ENCODE peak calls at places on chromosomes 6 and 20, in ten cellular contexts. One of them, this sample, is unnamed.

GRCh38 chr6:138774370-138774769 is 801 bp downstream of the CCDC28A start:
- DNase-seq in tibial artery: no peak
- DNase-seq in breast epithelium: no peak
- DNase-seq in small intestine: no peak
- DNase-seq in GM12878: no peak
- DNase-seq in cardiac muscle cell: no peak
- DNase-seq in ascending aorta: no peak
- DNase-seq in ovary: no peak
- DNase-seq in RWPE1: no peak
- DNase-seq in tibial nerve: no peak
- DNase-seq in this sample: no peak

GRCh38 chr6:15722731-15723130 is 59.9 kb upstream of the DTNBP1 start:
- DNase-seq in tibial artery: no peak
- DNase-seq in breast epithelium: no peak
- DNase-seq in small intestine: no peak
- DNase-seq in GM12878: no peak
- DNase-seq in cardiac muscle cell: no peak
- DNase-seq in ascending aorta: no peak
- DNase-seq in ovary: no peak
- DNase-seq in RWPE1: no peak
- DNase-seq in tibial nerve: no peak
- DNase-seq in this sample: no peak

GRCh38 chr20:50304883-50305635 is 114.4 kb downstream of the CEBPB start:
- DNase-seq in tibial artery: peak
- DNase-seq in breast epithelium: no peak
- DNase-seq in small intestine: no peak
- DNase-seq in GM12878: no peak
- DNase-seq in cardiac muscle cell: no peak
- DNase-seq in ascending aorta: peak
- DNase-seq in ovary: peak
- DNase-seq in RWPE1: no peak
- DNase-seq in tibial nerve: peak
- DNase-seq in this sample: peak

GRCh38 chr6:160005861-160006540 is 37.1 kb downstream of the IGF2R start:
- DNase-seq in tibial artery: no peak
- DNase-seq in breast epithelium: no peak
- DNase-seq in small intestine: no peak
- DNase-seq in GM12878: no peak
- DNase-seq in cardiac muscle cell: no peak
- DNase-seq in ascending aorta: no peak
- DNase-seq in ovary: peak
- DNase-seq in RWPE1: no peak
- DNase-seq in tibial nerve: no peak
- DNase-seq in this sample: peak

GRCh38 chr20:4748847-4749246 is 27.1 kb downstream of the PRND start:
- DNase-seq in tibial artery: no peak
- DNase-seq in breast epithelium: no peak
- DNase-seq in small intestine: no peak
- DNase-seq in GM12878: no peak
- DNase-seq in cardiac muscle cell: no peak
- DNase-seq in ascending aorta: no peak
- DNase-seq in ovary: no peak
- DNase-seq in RWPE1: no peak
- DNase-seq in tibial nerve: no peak
- DNase-seq in this sample: no peak

GRCh38 chr6:39426057-39426592 is 103.6 kb upstream of the KCNK16 start:
- DNase-seq in tibial artery: no peak
- DNase-seq in breast epithelium: no peak
- DNase-seq in small intestine: no peak
- DNase-seq in GM12878: no peak
- DNase-seq in cardiac muscle cell: no peak
- DNase-seq in ascending aorta: no peak
- DNase-seq in ovary: no peak
- DNase-seq in RWPE1: peak
- DNase-seq in tibial nerve: no peak
- DNase-seq in this sample: peak

GRCh38 chr20:50271674-50272412 is 81.2 kb downstream of the CEBPB start:
- DNase-seq in tibial artery: peak
- DNase-seq in breast epithelium: no peak
- DNase-seq in small intestine: no peak
- DNase-seq in GM12878: no peak
- DNase-seq in cardiac muscle cell: no peak
- DNase-seq in ascending aorta: no peak
- DNase-seq in ovary: no peak
- DNase-seq in RWPE1: no peak
- DNase-seq in tibial nerve: no peak
- DNase-seq in this sample: no peak

GRCh38 chr6:28597217-28597835 is 71.6 kb downstream of the GPX5 start:
- DNase-seq in tibial artery: no peak
- DNase-seq in breast epithelium: no peak
- DNase-seq in small intestine: no peak
- DNase-seq in GM12878: no peak
- DNase-seq in cardiac muscle cell: no peak
- DNase-seq in ascending aorta: no peak
- DNase-seq in ovary: no peak
- DNase-seq in RWPE1: peak
- DNase-seq in tibial nerve: no peak
- DNase-seq in this sample: peak

GRCh38 chr6:140779341-140779740 is 1353.4 kb upstream of the GJE1 start:
- DNase-seq in tibial artery: no peak
- DNase-seq in breast epithelium: no peak
- DNase-seq in small intestine: no peak
- DNase-seq in GM12878: no peak
- DNase-seq in cardiac muscle cell: no peak
- DNase-seq in ascending aorta: no peak
- DNase-seq in ovary: no peak
- DNase-seq in RWPE1: peak
- DNase-seq in tibial nerve: no peak
- DNase-seq in this sample: no peak

DNA sequence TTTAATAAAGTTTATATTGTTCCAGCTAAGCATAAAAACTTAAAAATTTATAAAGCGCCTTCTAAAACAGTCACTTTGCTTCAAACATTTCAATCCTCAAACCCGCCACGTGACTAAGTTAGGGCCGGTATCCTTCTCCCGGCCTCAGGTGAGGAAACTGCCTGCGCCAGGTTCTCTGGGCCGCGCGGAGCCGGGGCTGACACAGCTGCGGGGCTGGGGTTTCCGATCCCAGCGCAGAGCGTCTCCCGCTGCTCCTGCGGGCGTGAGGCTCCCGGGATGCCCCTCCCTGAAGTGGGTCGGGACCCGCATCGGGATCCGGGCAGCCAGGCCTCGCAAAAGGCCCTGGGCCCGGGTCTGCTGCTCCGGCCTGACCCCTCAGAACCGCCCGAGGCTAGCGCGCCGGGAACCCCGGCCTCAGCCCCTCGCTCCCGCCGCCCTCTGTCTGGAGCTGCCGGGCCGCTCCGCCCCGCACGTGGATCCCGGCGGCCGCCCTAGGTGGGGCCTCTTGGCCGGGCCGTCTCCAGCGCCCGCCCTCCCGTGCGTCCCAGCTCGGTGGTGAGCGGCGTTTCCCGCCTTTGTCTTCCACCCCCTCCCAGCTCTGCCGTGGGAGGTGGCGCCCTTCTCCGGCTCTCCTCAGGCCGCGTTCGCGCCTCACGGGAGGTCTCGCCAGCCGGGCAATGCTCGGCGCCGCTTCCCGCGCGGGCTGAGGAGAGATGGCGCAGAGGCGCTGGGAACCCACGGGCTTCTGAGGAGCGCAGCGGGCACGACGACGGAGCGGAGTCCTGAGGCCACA is 267.9 kb downstream of the DLL1 start:
- DNase-seq in tibial artery: no peak
- DNase-seq in breast epithelium: peak
- DNase-seq in small intestine: no peak
- DNase-seq in GM12878: no peak
- DNase-seq in cardiac muscle cell: no peak
- DNase-seq in ascending aorta: peak
- DNase-seq in ovary: peak
- DNase-seq in RWPE1: no peak
- DNase-seq in tibial nerve: no peak
- DNase-seq in this sample: no peak
- H3K27ac ChIP-seq in tibial artery: no peak
- H3K27ac ChIP-seq in breast epithelium: no peak
- H3K27ac ChIP-seq in small intestine: no peak
- H3K27ac ChIP-seq in GM12878: no peak
- H3K27ac ChIP-seq in cardiac muscle cell: no peak
- H3K27ac ChIP-seq in ascending aorta: no peak
- H3K27ac ChIP-seq in ovary: no peak
- H3K27ac ChIP-seq in RWPE1: no peak
- H3K27ac ChIP-seq in tibial nerve: no peak
- H3K27ac ChIP-seq in this sample: no peak

DNA sequence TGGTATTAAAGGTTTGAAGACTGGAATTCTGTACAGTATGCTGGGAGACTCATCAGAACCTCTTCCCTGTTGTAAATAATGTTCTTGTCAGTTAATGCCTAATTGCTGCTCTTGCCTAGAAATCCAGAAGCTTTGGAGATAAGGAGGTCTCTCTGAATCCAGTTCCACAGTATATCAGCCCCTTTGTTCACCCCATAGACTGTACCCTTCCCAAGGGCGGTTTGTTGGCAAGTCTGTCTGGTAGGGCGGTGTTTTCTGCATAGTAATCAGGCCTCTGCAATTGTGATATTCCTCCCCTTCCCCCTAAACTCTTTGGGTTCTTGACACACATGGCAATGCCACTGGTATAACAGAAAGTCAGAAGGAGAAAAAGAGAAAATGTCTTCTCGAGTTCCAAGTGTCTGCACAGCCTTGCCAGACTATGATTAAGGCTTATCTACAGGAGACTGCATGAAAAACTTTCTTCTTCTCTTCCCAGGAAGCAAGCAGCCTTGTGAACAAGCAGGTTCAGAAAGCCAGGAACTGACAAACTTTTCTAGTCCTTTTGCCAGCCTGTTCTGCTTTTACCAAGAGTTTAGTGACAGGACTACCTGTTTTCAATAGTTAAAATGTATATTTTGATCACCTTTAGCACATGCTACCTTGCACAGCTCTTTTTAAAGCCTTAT is 45.5 kb downstream of the FOXO3 start:
- DNase-seq in tibial artery: no peak
- DNase-seq in breast epithelium: no peak
- DNase-seq in small intestine: no peak
- DNase-seq in GM12878: no peak
- DNase-seq in cardiac muscle cell: no peak
- DNase-seq in ascending aorta: no peak
- DNase-seq in ovary: no peak
- DNase-seq in RWPE1: no peak
- DNase-seq in tibial nerve: no peak
- DNase-seq in this sample: no peak
- H3K27ac ChIP-seq in tibial artery: peak
- H3K27ac ChIP-seq in breast epithelium: peak
- H3K27ac ChIP-seq in small intestine: no peak
- H3K27ac ChIP-seq in GM12878: no peak
- H3K27ac ChIP-seq in cardiac muscle cell: no peak
- H3K27ac ChIP-seq in ascending aorta: peak
- H3K27ac ChIP-seq in ovary: no peak
- H3K27ac ChIP-seq in RWPE1: no peak
- H3K27ac ChIP-seq in tibial nerve: peak
- H3K27ac ChIP-seq in this sample: no peak

GRCh38 chr20:53931597-53931996 is 138.8 kb downstream of the BCAS1 start:
- DNase-seq in tibial artery: no peak
- DNase-seq in breast epithelium: no peak
- DNase-seq in small intestine: no peak
- DNase-seq in GM12878: no peak
- DNase-seq in cardiac muscle cell: no peak
- DNase-seq in ascending aorta: no peak
- DNase-seq in ovary: no peak
- DNase-seq in RWPE1: no peak
- DNase-seq in tibial nerve: no peak
- DNase-seq in this sample: no peak

GRCh38 chr20:53930651-53931504 is 139.5 kb downstream of the BCAS1 start:
- DNase-seq in tibial artery: no peak
- DNase-seq in breast epithelium: no peak
- DNase-seq in small intestine: no peak
- DNase-seq in GM12878: no peak
- DNase-seq in cardiac muscle cell: no peak
- DNase-seq in ascending aorta: no peak
- DNase-seq in ovary: no peak
- DNase-seq in RWPE1: peak
- DNase-seq in tibial nerve: no peak
- DNase-seq in this sample: peak

GRCh38 chr20:53929399-53929798 is 141.0 kb downstream of the BCAS1 start:
- DNase-seq in tibial artery: no peak
- DNase-seq in breast epithelium: no peak
- DNase-seq in small intestine: no peak
- DNase-seq in GM12878: no peak
- DNase-seq in cardiac muscle cell: no peak
- DNase-seq in ascending aorta: no peak
- DNase-seq in ovary: no peak
- DNase-seq in RWPE1: no peak
- DNase-seq in tibial nerve: no peak
- DNase-seq in this sample: no peak

GRCh38 chr20:53927990-53928389 is 142.4 kb downstream of the BCAS1 start:
- DNase-seq in tibial artery: no peak
- DNase-seq in breast epithelium: no peak
- DNase-seq in small intestine: no peak
- DNase-seq in GM12878: no peak
- DNase-seq in cardiac muscle cell: no peak
- DNase-seq in ascending aorta: no peak
- DNase-seq in ovary: no peak
- DNase-seq in RWPE1: no peak
- DNase-seq in tibial nerve: no peak
- DNase-seq in this sample: no peak

DNA sequence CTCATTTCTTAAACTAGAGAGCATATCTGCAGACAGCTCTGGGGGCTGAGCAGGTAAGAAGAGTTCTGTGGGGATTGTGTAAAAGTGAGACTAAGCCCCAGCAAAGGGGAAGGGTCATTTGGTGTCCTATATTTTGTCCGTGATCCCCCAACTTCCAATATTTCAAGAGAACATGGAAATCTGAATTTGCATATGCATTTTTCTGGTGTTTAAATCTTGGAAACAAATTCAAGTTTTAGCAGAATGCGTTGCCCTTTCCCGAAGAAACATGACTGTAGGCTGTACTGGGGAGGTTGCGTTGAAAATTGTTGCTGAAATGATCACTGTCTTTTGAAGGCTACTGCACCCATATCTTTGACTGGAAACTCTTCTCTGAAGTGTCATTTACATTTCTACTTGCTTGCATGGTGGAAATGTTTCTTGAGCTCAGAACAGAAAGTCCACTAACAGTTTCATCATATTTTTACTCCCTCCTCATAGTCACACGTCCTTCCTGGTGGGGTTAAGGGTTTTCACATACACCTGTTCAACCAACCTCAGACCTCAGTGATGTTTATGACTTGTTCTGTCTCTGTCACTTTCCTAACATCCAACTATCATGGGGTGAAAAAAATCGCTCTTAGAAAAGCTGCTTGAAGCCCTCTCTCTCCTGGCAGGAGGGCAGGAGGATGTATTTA is 140.3 kb downstream of the BCAS1 start:
- DNase-seq in tibial artery: no peak
- DNase-seq in breast epithelium: no peak
- DNase-seq in small intestine: no peak
- DNase-seq in GM12878: peak
- DNase-seq in cardiac muscle cell: no peak
- DNase-seq in ascending aorta: no peak
- DNase-seq in ovary: no peak
- DNase-seq in RWPE1: no peak
- DNase-seq in tibial nerve: no peak
- DNase-seq in this sample: no peak
- H3K27ac ChIP-seq in tibial artery: no peak
- H3K27ac ChIP-seq in breast epithelium: peak
- H3K27ac ChIP-seq in small intestine: no peak
- H3K27ac ChIP-seq in GM12878: peak
- H3K27ac ChIP-seq in cardiac muscle cell: no peak
- H3K27ac ChIP-seq in ascending aorta: no peak
- H3K27ac ChIP-seq in ovary: no peak
- H3K27ac ChIP-seq in RWPE1: no peak
- H3K27ac ChIP-seq in tibial nerve: no peak
- H3K27ac ChIP-seq in this sample: no peak

GRCh38 chr6:25404693-25405169 is 125.6 kb downstream of the CARMIL1 start:
- DNase-seq in tibial artery: no peak
- DNase-seq in breast epithelium: no peak
- DNase-seq in small intestine: peak
- DNase-seq in GM12878: peak
- DNase-seq in cardiac muscle cell: no peak
- DNase-seq in ascending aorta: no peak
- DNase-seq in ovary: no peak
- DNase-seq in RWPE1: no peak
- DNase-seq in tibial nerve: no peak
- DNase-seq in this sample: no peak
- H3K27ac ChIP-seq in tibial artery: no peak
- H3K27ac ChIP-seq in breast epithelium: no peak
- H3K27ac ChIP-seq in small intestine: no peak
- H3K27ac ChIP-seq in GM12878: peak
- H3K27ac ChIP-seq in cardiac muscle cell: no peak
- H3K27ac ChIP-seq in ascending aorta: peak
- H3K27ac ChIP-seq in ovary: no peak
- H3K27ac ChIP-seq in RWPE1: no peak
- H3K27ac ChIP-seq in tibial nerve: no peak
- H3K27ac ChIP-seq in this sample: no peak